ENCODE peak calls at places on chromosomes 4 and X, in six cellular contexts. B is GM23338, Z is GM12878, N is K562, W is HepG2, G is H1. V is an unnamed sample.

GRCh38 chr4:152351080-152351479 is 184.8 kb downstream of the FBXW7 start:
- DNase-seq in G (no peak), N (no peak), B (no peak), W (no peak), Z (no peak), V (no peak)

GRCh38 chr4:149521611-149522010 is 294.0 kb downstream of the IQCM start:
- DNase-seq in G (no peak), N (no peak), B (no peak), Z (no peak), W (no peak), V (no peak)

GRCh38 chr4:72301759-72302158 is 267.3 kb downstream of the ADAMTS3 start:
- DNase-seq in Z (no peak), N (no peak), B (no peak), W (no peak), G (no peak), V (no peak)

GRCh38 chrX:5936438-5936837 is 292.2 kb downstream of the NLGN4X start:
- DNase-seq in G (no peak), Z (no peak), B (no peak), W (no peak), N (no peak), V (no peak)

GRCh38 chr4:2489841-2490552 is 21.1 kb downstream of the RNF4 start:
- DNase-seq in N (no peak), B (no peak), W (no peak), G (no peak), Z (no peak), V (no peak)

GRCh38 chr4:110631582-110632505 is 9.0 kb upstream of the PITX2 start:
- DNase-seq in G (no peak), Z (no peak), B (peak; percentile 93), W (peak; percentile 54), N (peak; percentile 65), V (peak; percentile 86)

GRCh38 chr4:40363945-40364344 is 28.8 kb downstream of the CHRNA9 start:
- DNase-seq in G (no peak), N (no peak), Z (no peak), W (no peak), B (no peak), V (no peak)

GRCh38 chrX:9905288-9905687 is 61.9 kb upstream of the CLDN34 start:
- DNase-seq in G (no peak), W (no peak), N (no peak), B (no peak), Z (no peak), V (no peak)

GRCh38 chrX:100410083-100410590 is at the start of gene PCDH19:
- DNase-seq in B (peak; percentile 70), W (no peak), Z (no peak), G (no peak), N (no peak), V (peak; percentile 71)

GRCh38 chr4:25993564-25994185 is 79.7 kb downstream of the SMIM20 start:
- DNase-seq in G (peak; percentile 93), W (peak; percentile 35), N (peak; percentile 53), Z (no peak), B (peak; percentile 97), V (peak; percentile 96)

GRCh38 chr4:156242390-156242789 is 288.7 kb upstream of the CTSO start:
- DNase-seq in N (no peak), W (no peak), B (no peak), Z (no peak), G (no peak), V (no peak)

GRCh38 chr4:98290511-98290910 is 29.3 kb downstream of the RAP1GDS1 start:
- DNase-seq in B (no peak), Z (no peak), G (no peak), N (no peak), W (no peak), V (no peak)

GRCh38 chrX:133350751-133351150 is 64.5 kb downstream of the GPC4 start:
- DNase-seq in N (no peak), G (no peak), Z (no peak), B (no peak), W (no peak), V (no peak)

GRCh38 chr4:77264826-77265225 is 107.8 kb downstream of the CCNG2 start:
- DNase-seq in Z (no peak), G (no peak), N (no peak), B (no peak), W (no peak), V (no peak)

GRCh38 chr4:115159141-115159540 is 45.7 kb upstream of the NDST4 start:
- DNase-seq in Z (no peak), G (no peak), W (no peak), B (no peak), N (no peak), V (no peak)

GRCh38 chr4:155319506-155319905 is 57.3 kb downstream of the MAP9 start:
- DNase-seq in B (peak; percentile 67), N (no peak), G (peak; percentile 17), Z (no peak), W (no peak), V (no peak)

GRCh38 chrX:12581546-12581945 is 209.7 kb upstream of the PRPS2 start:
- DNase-seq in G (no peak), Z (no peak), B (no peak), N (no peak), W (no peak), V (peak; percentile 9)

GRCh38 chr4:14924945-14925344 is 77.3 kb upstream of the CPEB2 start:
- DNase-seq in G (no peak), N (no peak), W (no peak), B (no peak), Z (no peak), V (no peak)

GRCh38 chr4:113547487-113548042 is 214.0 kb downstream of the CAMK2D start:
- DNase-seq in N (peak; percentile 63), G (peak; percentile 75), W (peak; percentile 97), B (peak; percentile 95), Z (peak; percentile 97), V (peak; percentile 90)

GRCh38 chr4:152079543-152080293 is 318.9 kb upstream of the GATB start:
- DNase-seq in Z (no peak), B (no peak), W (no peak), N (no peak), G (no peak), V (no peak)

GRCh38 chrX:10754445-10754844 is 134.1 kb upstream of the MID1 start:
- DNase-seq in G (no peak), B (no peak), N (no peak), W (no peak), Z (no peak), V (no peak)

GRCh38 chr4:142631836-142632235 is 214.3 kb downstream of the INPP4B start:
- DNase-seq in W (no peak), N (no peak), B (no peak), Z (no peak), G (no peak), V (no peak)

GRCh38 chrX:150219374-150220185 is 143.5 kb upstream of the MAMLD1 start:
- DNase-seq in N (no peak), W (no peak), G (no peak), B (peak; percentile 30), Z (no peak), V (peak; percentile 15)

GRCh38 chr4:78432896-78433295 is 118.7 kb upstream of the ANXA3 start:
- DNase-seq in B (no peak), W (no peak), N (no peak), G (no peak), Z (no peak), V (no peak)

GRCh38 chr4:20883231-20883630 is 183.0 kb downstream of the PACRGL start:
- DNase-seq in N (no peak), G (no peak), B (no peak), W (no peak), Z (no peak), V (no peak)

GRCh38 chr4:25358515-25359275 is 18.4 kb upstream of the ANAPC4 start:
- DNase-seq in N (no peak), W (no peak), Z (no peak), B (peak; percentile 54), G (no peak), V (no peak)

GRCh38 chr4:139978692-139979091 is 175.3 kb downstream of the MAML3 start:
- DNase-seq in G (no peak), B (no peak), Z (peak; percentile 75), W (no peak), N (no peak), V (no peak)

GRCh38 chr4:73726000-73726399 is 14.4 kb upstream of the CXCL8 start:
- DNase-seq in W (no peak), N (no peak), B (no peak), Z (no peak), G (no peak), V (no peak)

DNA sequence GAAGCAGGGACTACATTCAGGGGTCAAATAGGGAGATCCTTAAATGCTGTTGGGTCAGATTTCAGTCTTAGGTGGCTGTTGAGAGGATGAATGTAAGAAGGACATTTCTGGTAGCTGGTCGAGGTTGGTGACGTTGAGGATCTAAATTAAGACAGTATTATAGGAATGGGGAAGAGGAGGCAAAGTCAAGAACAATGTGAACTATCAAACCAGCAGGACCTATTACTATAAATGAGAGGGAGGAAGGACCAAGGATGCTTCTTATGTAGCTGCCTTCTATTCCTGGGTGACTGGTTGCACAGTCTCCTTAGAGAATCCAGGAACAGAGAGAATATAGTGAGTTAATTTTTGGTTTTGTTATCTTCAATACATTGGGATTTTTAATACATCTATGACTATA is 118.5 kb upstream of the BMPR1B start:
- DNase-seq in N (no peak), W (no peak), Z (no peak), G (no peak), B (no peak), V (no peak)
- TF ChIP-seq CREB1 in N (no peak), W (no peak), Z (no peak), G (no peak), B (no peak), V (no peak)

DNA sequence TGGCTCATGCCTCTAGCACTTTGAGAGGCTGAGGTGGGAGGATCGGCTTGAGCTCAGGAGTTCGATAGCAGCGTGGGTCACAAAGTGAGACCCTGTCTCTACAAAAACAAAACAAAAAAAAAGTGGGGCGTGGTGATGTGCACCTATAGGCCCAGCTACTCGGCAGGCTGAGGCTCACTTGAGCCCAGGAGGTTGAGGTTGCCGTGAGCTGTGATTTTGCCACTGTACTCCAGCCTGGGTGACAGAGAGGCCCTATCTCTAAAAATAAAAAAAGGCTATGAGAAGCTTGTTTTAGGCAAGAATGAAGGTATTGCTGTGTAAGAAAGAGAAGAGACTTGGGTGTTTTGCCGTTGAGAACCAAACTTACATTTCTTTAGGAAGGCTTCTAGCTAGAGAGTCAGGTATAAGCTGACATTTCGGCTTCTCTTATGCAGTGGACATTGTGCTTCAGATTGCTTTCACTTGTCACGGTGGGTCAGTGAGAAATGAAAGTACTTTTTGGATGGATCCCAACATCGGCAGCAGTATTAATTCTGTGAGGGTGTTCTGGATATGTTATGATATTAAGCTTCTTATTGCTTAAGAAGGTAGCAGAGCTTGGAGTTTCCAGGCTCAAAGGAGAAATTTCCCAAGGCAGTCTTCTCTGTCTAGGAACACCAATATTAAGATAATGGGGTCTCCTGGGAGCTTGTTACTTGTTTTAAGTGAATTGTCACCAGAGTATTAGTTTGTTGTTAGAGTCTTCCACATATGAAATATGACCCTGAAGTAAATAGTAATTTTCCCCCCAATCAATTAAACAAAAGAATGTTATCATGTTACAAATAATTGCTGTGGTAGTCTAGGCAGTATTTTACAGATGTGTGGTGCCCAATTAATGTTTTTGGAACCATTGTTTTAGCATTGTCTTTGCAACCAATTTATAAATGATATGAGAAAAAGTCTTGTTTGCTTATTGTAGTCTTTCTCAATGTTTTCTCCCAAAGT is 17.6 kb downstream of the TMEM131L start:
- DNase-seq in G (no peak), W (no peak), Z (no peak), N (no peak), B (no peak), V (no peak)
- TF ChIP-seq CREB1 in G (no peak), W (no peak), Z (no peak), N (no peak), B (no peak), V (no peak)

GRCh38 chr4:28228575-28228974 is 1367.9 kb downstream of the STIM2 start:
- DNase-seq in G (no peak), W (no peak), N (no peak), Z (no peak), B (no peak), V (no peak)
- TF ChIP-seq CREB1 in G (no peak), W (no peak), N (no peak), Z (no peak), B (no peak), V (no peak)

GRCh38 chrX:139203681-139204575 is 326.6 kb upstream of the F9 start:
- DNase-seq in N (no peak), B (peak; percentile 13), Z (no peak), W (no peak), G (no peak), V (peak; percentile 25)
- TF ChIP-seq CREB1 in N (no peak), B (no peak), Z (no peak), W (no peak), G (no peak), V (no peak)

V was measured in WTC11.